ENCODE peak calls at places on chromosomes 16 and 17, in six cellular contexts. U, Q, Z, P, C and H are unnamed samples.

GRCh38 chr17:83073389-83074063 is 5.9 kb upstream of the METRNL start:
- DNase-seq in U (no peak), Q (no peak), Z (peak), P (peak), C (no peak), H (no peak)

GRCh38 chr16:82059983-82060421 is 24.9 kb downstream of the HSD17B2 start:
- DNase-seq in U (no peak), Q (no peak), Z (no peak), P (no peak), C (no peak), H (no peak)

GRCh38 chr17:51044964-51045363 is 75.7 kb downstream of the SPAG9 start:
- DNase-seq in U (no peak), Q (no peak), Z (peak), P (no peak), C (no peak), H (no peak)

GRCh38 chr16:65285128-65286120 is 163.6 kb upstream of the CDH11 start:
- DNase-seq in U (no peak), Q (no peak), Z (peak), P (no peak), C (no peak), H (peak)

GRCh38 chr17:46916211-46916610 is 6.7 kb upstream of the GOSR2 start:
- DNase-seq in U (no peak), Q (no peak), Z (peak), P (no peak), C (no peak), H (no peak)

GRCh38 chr17:44464037-44464436 is 39.2 kb downstream of the GPATCH8 start:
- DNase-seq in U (no peak), Q (no peak), Z (peak), P (no peak), C (no peak), H (no peak)

GRCh38 chr16:49696414-49697101 is 159.4 kb downstream of the ZNF423 start:
- DNase-seq in U (no peak), Q (no peak), Z (no peak), P (no peak), C (peak), H (no peak)

GRCh38 chr16:83744521-83744981 is 63.2 kb upstream of the HSBP1 start:
- DNase-seq in U (no peak), Q (peak), Z (peak), P (peak), C (peak), H (no peak)

GRCh38 chr17:56917559-56918296 is 3.9 kb upstream of the TRIM25 start:
- DNase-seq in U (no peak), Q (no peak), Z (no peak), P (no peak), C (no peak), H (no peak)

GRCh38 chr16:80277182-80277581 is 263.6 kb upstream of the DYNLRB2 start:
- DNase-seq in U (no peak), Q (no peak), Z (no peak), P (no peak), C (peak), H (no peak)

GRCh38 chr17:8225813-8226535 is 15.6 kb upstream of the AURKB start:
- DNase-seq in U (peak), Q (no peak), Z (peak), P (peak), C (peak), H (peak)

GRCh38 chr16:56013962-56014552 is 138.9 kb upstream of the CES5A start:
- DNase-seq in U (no peak), Q (no peak), Z (no peak), P (peak), C (peak), H (peak)

GRCh38 chr17:17509601-17510425 is 13.6 kb upstream of the RASD1 start:
- DNase-seq in U (no peak), Q (no peak), Z (no peak), P (no peak), C (no peak), H (no peak)

GRCh38 chr17:61361084-61361483 is 38.6 kb upstream of the TBX2 start:
- DNase-seq in U (peak), Q (no peak), Z (peak), P (no peak), C (no peak), H (no peak)

GRCh38 chr17:61209524-61209923 is 190.1 kb upstream of the TBX2 start:
- DNase-seq in U (no peak), Q (no peak), Z (peak), P (no peak), C (no peak), H (no peak)

GRCh38 chr16:1991588-1992474 is 2.1 kb downstream of the SYNGR3 start:
- DNase-seq in U (peak), Q (peak), Z (peak), P (peak), C (peak), H (peak)

GRCh38 chr17:74763565-74764387 is 12.4 kb downstream of the NAT9 start:
- DNase-seq in U (no peak), Q (no peak), Z (no peak), P (no peak), C (no peak), H (no peak)

GRCh38 chr17:44539664-44540063 is 17.6 kb upstream of the FZD2 start:
- DNase-seq in U (no peak), Q (no peak), Z (no peak), P (no peak), C (peak), H (no peak)

GRCh38 chr16:72501739-72502653 is 330.0 kb upstream of the PMFBP1 start:
- DNase-seq in U (peak), Q (peak), Z (peak), P (peak), C (peak), H (peak)

GRCh38 chr17:42414782-42415409 is 8.2 kb downstream of the CAVIN1 start:
- DNase-seq in U (no peak), Q (no peak), Z (no peak), P (no peak), C (peak), H (no peak)

GRCh38 chr17:65183736-65184135 is 46.6 kb downstream of the RGS9 start:
- DNase-seq in U (no peak), Q (no peak), Z (peak), P (no peak), C (peak), H (no peak)

GRCh38 chr17:14211778-14212177 is 24.9 kb downstream of the CDRT15 start:
- DNase-seq in U (no peak), Q (peak), Z (no peak), P (no peak), C (peak), H (peak)

GRCh38 chr17:80789356-80789902 is 202.2 kb upstream of the CHMP6 start:
- DNase-seq in U (peak), Q (no peak), Z (peak), P (peak), C (peak), H (no peak)

GRCh38 chr17:19897108-19897854 is 29.5 kb upstream of the ULK2 start:
- DNase-seq in U (no peak), Q (no peak), Z (no peak), P (no peak), C (no peak), H (peak)

GRCh38 chr16:84207266-84207665 is 16.3 kb downstream of the ADAD2 start:
- DNase-seq in U (no peak), Q (no peak), Z (no peak), P (no peak), C (no peak), H (no peak)

GRCh38 chr17:7445011-7445927 is at the start of gene CHRNB1:
- DNase-seq in U (no peak), Q (peak), Z (peak), P (no peak), C (peak), H (peak)

GRCh38 chr17:20105539-20106291 is 96.6 kb downstream of the SPECC1 start:
- DNase-seq in U (no peak), Q (no peak), Z (no peak), P (no peak), C (peak), H (no peak)

GRCh38 chr17:75875182-75875939 is 3.0 kb downstream of the TRIM47 start:
- DNase-seq in U (no peak), Q (no peak), Z (no peak), P (peak), C (no peak), H (peak)

GRCh38 chr17:66549312-66549705 is 246.9 kb downstream of the PRKCA start:
- DNase-seq in U (no peak), Q (no peak), Z (peak), P (no peak), C (peak), H (no peak)

DNA sequence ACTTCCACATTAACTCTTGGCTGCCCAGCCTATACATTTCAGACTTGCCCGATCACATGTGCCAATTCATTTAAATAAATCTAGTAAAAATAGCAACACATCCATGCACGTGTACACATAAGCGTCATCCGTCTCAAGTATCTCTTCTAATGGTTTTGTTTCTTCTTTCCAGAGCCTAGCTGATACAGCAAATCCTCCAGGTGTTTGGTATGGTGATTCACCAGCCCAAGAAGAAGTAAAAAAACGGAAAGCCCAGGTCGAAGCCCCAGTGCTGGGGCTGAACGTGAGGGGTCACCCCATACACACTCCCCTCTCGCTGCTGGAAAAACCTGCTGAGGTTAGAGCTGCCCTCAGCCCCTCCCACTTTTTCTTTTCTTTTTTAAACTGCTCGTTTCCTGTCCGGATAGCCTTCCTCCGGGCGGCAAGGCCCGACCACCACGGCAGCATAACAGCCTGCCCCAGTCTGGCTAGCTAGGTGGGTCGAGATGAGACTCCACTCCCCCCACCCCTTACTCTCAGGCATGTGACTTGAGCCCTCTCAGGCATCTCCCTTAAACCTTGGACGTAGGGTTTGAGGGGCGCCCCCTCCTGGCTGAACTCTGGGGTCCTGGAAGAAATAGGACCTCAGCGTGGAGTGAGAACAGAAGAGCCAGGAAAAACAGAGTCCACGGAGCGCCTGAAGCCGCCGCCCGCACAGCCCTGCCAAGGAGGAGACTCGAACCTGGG is 13.9 kb upstream of the OR1F1 start:
- DNase-seq in U (no peak), Q (no peak), Z (no peak), P (peak), C (peak), H (no peak)
- TF ChIP-seq CTCF in U (peak), Q (no peak), Z (peak), P (peak), C (peak), H (no peak)

DNA sequence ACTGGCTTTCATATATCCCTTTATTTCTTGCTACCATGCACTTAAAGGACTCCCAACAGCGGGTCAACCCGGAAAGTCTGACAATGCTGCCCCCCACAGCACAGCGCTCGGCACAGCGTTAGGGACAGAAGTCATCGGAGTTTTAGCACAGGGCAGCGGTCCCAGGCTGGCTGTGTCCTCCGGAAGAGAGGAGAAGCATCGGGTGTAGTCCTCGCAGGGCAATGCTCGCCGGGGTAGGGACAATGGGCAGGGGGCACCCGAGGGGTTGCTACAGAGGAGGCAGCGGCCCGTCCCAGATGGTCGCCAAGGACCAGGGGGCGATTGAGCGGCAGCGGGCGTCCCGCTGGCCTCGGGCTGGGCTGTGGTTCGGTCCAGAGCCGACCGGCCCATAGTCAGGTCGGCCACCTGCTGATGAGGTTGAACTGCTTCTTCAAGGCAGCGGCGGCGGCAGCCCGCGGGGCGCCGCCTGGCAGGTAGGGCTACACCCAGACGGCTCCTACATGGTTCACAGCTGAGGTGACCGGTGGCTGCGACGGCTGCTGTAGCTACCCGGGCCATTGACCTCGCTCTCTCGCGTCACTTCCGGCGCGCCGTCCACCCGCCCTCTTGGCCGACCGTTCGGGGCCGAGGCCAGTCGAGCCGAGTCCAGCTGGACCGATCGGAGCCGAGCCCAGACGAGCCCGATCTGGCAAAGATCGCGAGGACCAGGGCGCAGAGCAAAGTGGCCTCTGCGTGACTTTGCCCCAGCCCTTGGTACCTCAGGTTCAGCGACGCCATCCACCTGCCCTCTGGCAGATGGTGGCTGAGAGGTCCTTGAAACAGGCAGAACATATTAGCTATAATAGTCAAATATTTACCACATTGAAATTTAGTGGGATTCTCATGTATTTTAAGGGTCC is 4.7 kb upstream of the LCMT1 start:
- DNase-seq in U (peak), Q (peak), Z (peak), P (peak), C (peak), H (peak)
- TF ChIP-seq CTCF in U (no peak), Q (no peak), Z (peak), P (no peak), C (peak), H (no peak)

GRCh38 chr16:89434490-89434889 is 55.9 kb downstream of the ANKRD11 start:
- DNase-seq in U (no peak), Q (no peak), Z (no peak), P (no peak), C (no peak), H (no peak)
- TF ChIP-seq CTCF in U (no peak), Q (no peak), Z (no peak), P (no peak), C (no peak), H (no peak)

DNA sequence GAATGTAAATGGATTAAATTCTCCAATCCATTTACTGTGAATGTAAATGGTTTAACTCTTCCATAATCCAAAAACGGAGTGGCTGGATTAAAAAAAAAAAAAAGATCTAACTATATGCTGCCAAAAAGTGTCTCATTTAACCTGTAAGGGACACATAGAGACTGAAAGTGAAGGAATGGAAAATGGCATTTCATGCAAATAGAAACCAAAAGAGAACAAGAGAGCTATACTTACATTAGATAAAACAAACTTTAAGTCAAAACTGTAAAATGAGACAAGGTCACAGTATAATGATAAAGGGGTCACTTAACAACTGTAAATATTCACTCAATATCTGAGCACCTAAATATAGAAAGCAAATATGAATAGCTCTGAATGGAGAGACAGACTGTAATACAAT is 36.6 kb downstream of the CDR2 start:
- DNase-seq in U (no peak), Q (no peak), Z (no peak), P (no peak), C (no peak), H (no peak)
- TF ChIP-seq CTCF in U (no peak), Q (no peak), Z (no peak), P (no peak), C (no peak), H (no peak)

DNA sequence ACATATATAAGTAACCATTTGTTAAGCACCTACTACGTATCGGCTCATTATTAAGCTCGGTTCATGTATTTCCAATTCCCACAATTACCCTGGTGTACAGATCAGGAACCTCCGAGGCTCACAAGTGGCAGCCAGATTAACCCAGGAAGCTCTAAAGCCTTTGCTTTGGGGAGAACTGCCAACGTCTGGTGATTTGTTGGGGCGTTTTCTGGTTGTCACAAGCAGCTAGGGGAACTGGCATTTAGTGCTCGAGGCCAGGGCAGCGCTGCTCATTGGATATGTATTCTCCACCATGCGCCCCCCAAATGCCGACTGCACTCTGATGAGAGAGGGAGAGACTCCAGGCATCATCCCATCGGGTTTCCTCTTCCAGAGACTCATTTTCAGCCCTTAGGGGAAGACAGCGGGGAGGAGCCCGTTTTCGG is 541 bp downstream of the ZNF18 start:
- DNase-seq in U (no peak), Q (no peak), Z (peak), P (no peak), C (no peak), H (no peak)
- TF ChIP-seq CTCF in U (no peak), Q (no peak), Z (no peak), P (no peak), C (no peak), H (no peak)

DNA sequence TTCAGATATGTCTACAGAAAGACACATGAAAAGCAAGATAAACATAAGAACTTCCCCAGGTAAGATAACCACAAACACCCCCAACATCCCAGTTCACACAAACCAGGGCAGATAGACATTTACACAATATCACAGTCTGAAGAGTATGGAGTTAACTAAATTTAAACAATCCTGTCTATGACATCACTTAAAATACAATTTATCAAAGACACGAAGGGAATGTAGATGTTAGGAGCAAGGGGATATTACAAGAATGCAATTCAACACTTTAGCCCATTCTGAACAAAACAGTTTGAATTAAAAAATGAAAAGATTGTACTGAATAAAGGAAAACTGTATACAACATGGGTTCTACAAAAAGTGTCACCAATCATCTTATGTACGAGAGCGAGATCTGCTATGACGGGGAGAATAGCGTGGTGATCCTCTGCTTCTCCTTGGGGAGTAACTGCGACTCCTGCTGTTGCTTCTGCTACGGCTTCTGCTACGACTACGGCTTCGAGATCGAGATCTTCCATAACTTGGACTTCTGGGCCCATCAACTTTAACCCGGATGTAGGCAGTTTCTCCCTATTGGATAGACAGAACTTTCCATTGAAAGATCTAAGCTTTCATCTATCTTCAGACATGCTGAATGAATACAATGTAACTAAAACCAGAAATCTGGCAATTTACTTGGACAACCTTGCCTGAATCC is 1.9 kb downstream of the SRSF1 start:
- DNase-seq in U (no peak), Q (no peak), Z (no peak), P (no peak), C (no peak), H (no peak)
- TF ChIP-seq CTCF in U (peak), Q (no peak), Z (peak), P (no peak), C (no peak), H (no peak)

DNA sequence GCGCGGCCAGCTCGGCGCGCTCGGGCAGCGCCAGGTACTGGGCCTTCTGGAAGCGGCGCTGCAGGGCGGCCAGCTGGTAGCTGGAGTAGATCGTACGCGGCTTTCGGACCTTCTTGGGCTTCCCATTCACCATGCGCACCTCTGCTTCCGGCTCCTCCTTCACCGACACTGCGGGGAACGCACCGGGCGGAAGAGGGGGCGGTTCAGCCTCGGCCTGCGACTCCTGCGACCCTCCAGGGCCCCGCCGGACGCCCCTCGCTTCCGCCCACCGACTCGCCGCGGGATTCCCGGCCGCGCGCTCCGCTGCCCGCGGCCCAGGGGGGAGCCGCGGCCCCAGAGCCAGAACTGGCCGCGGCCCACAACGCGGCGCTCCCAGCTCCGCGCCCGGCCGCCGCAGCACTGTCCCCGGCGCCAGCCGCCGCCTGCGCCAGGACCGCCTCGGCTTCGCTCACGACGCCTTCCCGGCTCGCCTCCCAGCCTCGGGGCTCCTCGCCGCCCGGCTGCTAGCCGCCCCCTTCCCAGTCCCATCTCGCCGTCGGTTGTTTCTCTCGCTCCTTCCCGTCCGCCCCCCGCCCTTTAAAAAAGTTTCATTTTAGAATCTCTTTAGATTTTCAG is 1.5 kb downstream of the DLX3 start:
- DNase-seq in U (no peak), Q (peak), Z (peak), P (no peak), C (peak), H (no peak)
- TF ChIP-seq CTCF in U (no peak), Q (no peak), Z (no peak), P (no peak), C (no peak), H (no peak)

DNA sequence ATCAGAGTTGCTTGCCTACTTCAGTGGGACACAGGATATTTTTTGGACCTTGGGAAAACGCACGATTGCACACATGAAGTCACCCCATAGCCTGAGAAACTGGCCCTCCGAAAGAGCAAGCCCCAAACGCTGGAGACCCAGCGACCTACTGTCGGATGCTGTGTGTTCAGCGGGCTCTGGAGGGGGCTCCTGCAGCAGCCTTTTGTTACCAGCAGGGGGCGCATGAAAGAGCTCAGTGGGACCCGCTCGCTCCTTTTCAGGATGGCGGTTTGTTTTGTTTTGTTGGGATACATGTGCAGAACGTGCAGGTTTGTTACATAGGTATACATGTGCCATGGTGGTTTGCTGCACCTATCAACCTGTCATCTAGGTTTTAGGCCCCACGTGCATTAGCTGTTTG is 28.4 kb downstream of the MYH3 start:
- DNase-seq in U (no peak), Q (no peak), Z (no peak), P (no peak), C (peak), H (no peak)
- TF ChIP-seq CTCF in U (peak), Q (no peak), Z (peak), P (no peak), C (peak), H (peak)

GRCh38 chr16:85553436-85554113 is 59.5 kb upstream of the GSE1 start:
- DNase-seq in U (no peak), Q (peak), Z (peak), P (peak), C (peak), H (peak)
- TF ChIP-seq CTCF in U (peak), Q (no peak), Z (no peak), P (no peak), C (no peak), H (peak)